ENCODE peak calls at places on chromosome 15, in seven cellular contexts. One of them, this sample, is unnamed.

GRCh38 chr15:69340243-69340991 is 41.7 kb downstream of the PAQR5 start:
- DNase-seq in NCI-H2081: no peak
- DNase-seq in H7: no peak
- DNase-seq in GM04503: no peak
- DNase-seq in kidney glomerular epithelial cell: no peak
- DNase-seq in dorsolateral prefrontal cortex: no peak
- DNase-seq in HFFc6: no peak
- DNase-seq in this sample: no peak

GRCh38 chr15:85142324-85142723 is 160.7 kb downstream of the PDE8A start:
- DNase-seq in NCI-H2081: no peak
- DNase-seq in H7: no peak
- DNase-seq in GM04503: no peak
- DNase-seq in kidney glomerular epithelial cell: peak; percentile 8
- DNase-seq in dorsolateral prefrontal cortex: no peak
- DNase-seq in HFFc6: peak; percentile 62
- DNase-seq in this sample: no peak

GRCh38 chr15:73438651-73439050 is 4.3 kb upstream of the REC114 start:
- DNase-seq in NCI-H2081: no peak
- DNase-seq in H7: no peak
- DNase-seq in GM04503: no peak
- DNase-seq in kidney glomerular epithelial cell: no peak
- DNase-seq in dorsolateral prefrontal cortex: no peak
- DNase-seq in HFFc6: no peak
- DNase-seq in this sample: no peak

GRCh38 chr15:79872358-79873017 is 24.3 kb downstream of the MTHFS start:
- DNase-seq in NCI-H2081: no peak
- DNase-seq in H7: no peak
- DNase-seq in GM04503: peak; percentile 6
- DNase-seq in kidney glomerular epithelial cell: no peak
- DNase-seq in dorsolateral prefrontal cortex: no peak
- DNase-seq in HFFc6: peak; percentile 89
- DNase-seq in this sample: no peak

GRCh38 chr15:58383876-58384275 is 47.9 kb upstream of the LIPC start:
- DNase-seq in NCI-H2081: no peak
- DNase-seq in H7: peak; percentile 34
- DNase-seq in GM04503: no peak
- DNase-seq in kidney glomerular epithelial cell: no peak
- DNase-seq in dorsolateral prefrontal cortex: no peak
- DNase-seq in HFFc6: no peak
- DNase-seq in this sample: no peak

GRCh38 chr15:28989239-28989830 is 103.6 kb downstream of the APBA2 start:
- DNase-seq in NCI-H2081: no peak
- DNase-seq in H7: peak; percentile 69
- DNase-seq in GM04503: no peak
- DNase-seq in kidney glomerular epithelial cell: no peak
- DNase-seq in dorsolateral prefrontal cortex: peak; percentile 84
- DNase-seq in HFFc6: no peak
- DNase-seq in this sample: no peak

GRCh38 chr15:101455291-101455916 is 34.1 kb downstream of the PCSK6 start:
- DNase-seq in NCI-H2081: no peak
- DNase-seq in H7: no peak
- DNase-seq in GM04503: no peak
- DNase-seq in kidney glomerular epithelial cell: no peak
- DNase-seq in dorsolateral prefrontal cortex: peak; percentile 50
- DNase-seq in HFFc6: peak; percentile 66
- DNase-seq in this sample: no peak

GRCh38 chr15:25849431-25849921 is 13.7 kb downstream of the ATP10A start:
- DNase-seq in NCI-H2081: no peak
- DNase-seq in H7: peak; percentile 50
- DNase-seq in GM04503: peak; percentile 87
- DNase-seq in kidney glomerular epithelial cell: peak; percentile 78
- DNase-seq in dorsolateral prefrontal cortex: no peak
- DNase-seq in HFFc6: peak; percentile 73
- DNase-seq in this sample: peak; percentile 80

GRCh38 chr15:96583671-96584070 is 253.2 kb downstream of the NR2F2 start:
- DNase-seq in NCI-H2081: no peak
- DNase-seq in H7: no peak
- DNase-seq in GM04503: no peak
- DNase-seq in kidney glomerular epithelial cell: peak; percentile 2
- DNase-seq in dorsolateral prefrontal cortex: no peak
- DNase-seq in HFFc6: no peak
- DNase-seq in this sample: no peak

GRCh38 chr15:83380682-83381081 is 66.5 kb upstream of the SH3GL3 start:
- DNase-seq in NCI-H2081: no peak
- DNase-seq in H7: peak; percentile 39
- DNase-seq in GM04503: no peak
- DNase-seq in kidney glomerular epithelial cell: peak; percentile 14
- DNase-seq in dorsolateral prefrontal cortex: peak; percentile 54
- DNase-seq in HFFc6: peak; percentile 43
- DNase-seq in this sample: no peak

GRCh38 chr15:99053380-99054024 is 45.9 kb upstream of the PGPEP1L start:
- DNase-seq in NCI-H2081: no peak
- DNase-seq in H7: no peak
- DNase-seq in GM04503: no peak
- DNase-seq in kidney glomerular epithelial cell: no peak
- DNase-seq in dorsolateral prefrontal cortex: no peak
- DNase-seq in HFFc6: no peak
- DNase-seq in this sample: no peak

GRCh38 chr15:76386926-76387325 is 50.4 kb downstream of the ISL2 start:
- DNase-seq in NCI-H2081: no peak
- DNase-seq in H7: no peak
- DNase-seq in GM04503: no peak
- DNase-seq in kidney glomerular epithelial cell: no peak
- DNase-seq in dorsolateral prefrontal cortex: no peak
- DNase-seq in HFFc6: no peak
- DNase-seq in this sample: no peak

GRCh38 chr15:67359431-67360082 is 105.0 kb downstream of the IQCH start:
- DNase-seq in NCI-H2081: peak; percentile 9
- DNase-seq in H7: no peak
- DNase-seq in GM04503: no peak
- DNase-seq in kidney glomerular epithelial cell: no peak
- DNase-seq in dorsolateral prefrontal cortex: no peak
- DNase-seq in HFFc6: no peak
- DNase-seq in this sample: no peak

GRCh38 chr15:74889390-74889881 is 406 bp upstream of the MPI start:
- DNase-seq in NCI-H2081: no peak
- DNase-seq in H7: peak; percentile 77
- DNase-seq in GM04503: peak; percentile 14
- DNase-seq in kidney glomerular epithelial cell: no peak
- DNase-seq in dorsolateral prefrontal cortex: peak; percentile 62
- DNase-seq in HFFc6: peak; percentile 31
- DNase-seq in this sample: no peak

GRCh38 chr15:73838795-73839565 is 34.4 kb upstream of the TBC1D21 start:
- DNase-seq in NCI-H2081: no peak
- DNase-seq in H7: no peak
- DNase-seq in GM04503: no peak
- DNase-seq in kidney glomerular epithelial cell: no peak
- DNase-seq in dorsolateral prefrontal cortex: peak; percentile 79
- DNase-seq in HFFc6: no peak
- DNase-seq in this sample: no peak